ENCODE peak calls at places on chromosomes 13 and 19, in seven cellular contexts. Y is SW480, P is ELF-1, K is Calu3, G is omental fat pad, Z is RCC 7860, H is progenitor cell of endocrine pancreas. E is an unnamed sample.

GRCh38 chr19:19774354-19775033 is 41.6 kb upstream of the ZNF14 start:
- DNase-seq in K (no peak), Z (no peak), G (no peak), P (no peak), Y (no peak), H (no peak), E (no peak)

GRCh38 chr13:102394158-102395053 is 7.4 kb downstream of the FGF14 start:
- DNase-seq in H (peak), K (peak), P (peak), G (peak), Z (no peak), Y (no peak), E (peak)

GRCh38 chr13:69374036-69374435 is 733.6 kb upstream of the ATXN8OS start:
- DNase-seq in G (no peak), Y (no peak), Z (no peak), K (no peak), H (no peak), P (no peak), E (no peak)

GRCh38 chr13:22648325-22648758 is 532.4 kb upstream of the SGCG start:
- DNase-seq in P (peak), G (no peak), Z (no peak), Y (peak), K (no peak), H (no peak), E (no peak)

GRCh38 chr19:42311612-42312160 is 1.4 kb upstream of the TMEM145 start:
- DNase-seq in Z (no peak), H (no peak), K (no peak), Y (no peak), P (peak), G (no peak), E (no peak)

GRCh38 chr19:35524181-35524838 is 3.8 kb downstream of the SBSN start:
- DNase-seq in H (no peak), Y (no peak), P (peak), K (no peak), Z (no peak), G (no peak), E (no peak)

GRCh38 chr13:27622102-27622820 is 569 bp downstream of the POLR1D start:
- DNase-seq in Z (no peak), G (no peak), H (no peak), Y (peak), K (no peak), P (no peak), E (no peak)

GRCh38 chr13:102830646-102831045 is 15.2 kb upstream of the ERCC5 start:
- DNase-seq in H (no peak), Z (no peak), Y (no peak), P (no peak), G (no peak), K (no peak), E (no peak)

GRCh38 chr13:76619631-76620030 is 266.6 kb downstream of the KCTD12 start:
- DNase-seq in G (no peak), Y (no peak), P (no peak), Z (no peak), H (no peak), K (no peak), E (no peak)

GRCh38 chr13:44969858-44970484 is 19.3 kb downstream of the NUFIP1 start:
- DNase-seq in G (no peak), H (no peak), P (peak), Y (peak), Z (peak), K (no peak), E (no peak)

GRCh38 chr13:44399045-44399444 is 25.4 kb downstream of the SERP2 start:
- DNase-seq in Y (no peak), K (no peak), H (no peak), G (no peak), P (no peak), Z (no peak), E (no peak)

GRCh38 chr13:63481334-63481733 is 2065.7 kb upstream of the PCDH20 start:
- DNase-seq in H (no peak), Y (no peak), Z (no peak), G (no peak), K (no peak), P (no peak), E (no peak)

GRCh38 chr13:52784591-52785340 is 45.1 kb upstream of the CNMD start:
- DNase-seq in G (no peak), K (no peak), Y (no peak), P (no peak), H (no peak), Z (no peak), E (no peak)

GRCh38 chr13:39381456-39381855 is 221.5 kb downstream of the LHFPL6 start:
- DNase-seq in G (no peak), H (no peak), P (no peak), Y (no peak), K (no peak), Z (no peak), E (no peak)

GRCh38 chr13:36431204-36432105 is 840 bp upstream of the CCNA1 start:
- DNase-seq in P (no peak), G (no peak), K (no peak), H (peak), Z (no peak), Y (no peak), E (no peak)

GRCh38 chr13:91375119-91375729 is 23.2 kb upstream of the GPC5 start:
- DNase-seq in Z (no peak), Y (peak), H (no peak), G (no peak), K (no peak), P (no peak), E (no peak)

GRCh38 chr13:114078501-114079451 is 53.6 kb downstream of the RASA3 start:
- DNase-seq in K (no peak), P (peak), H (no peak), Y (peak), Z (no peak), G (peak), E (no peak)

GRCh38 chr19:2984196-2984490 is 6.8 kb downstream of the TLE6 start:
- DNase-seq in Z (no peak), P (no peak), H (no peak), G (no peak), K (no peak), Y (no peak), E (no peak)

GRCh38 chr19:8081569-8082550 is 29.3 kb downstream of the CCL25 start:
- DNase-seq in Y (no peak), H (no peak), K (no peak), P (peak), Z (no peak), G (no peak), E (no peak)

GRCh38 chr13:28585557-28585956 is 73.4 kb upstream of the POMP start:
- DNase-seq in Z (no peak), K (no peak), G (no peak), Y (no peak), H (no peak), P (no peak), E (no peak)

GRCh38 chr13:110261166-110262081 is 45.5 kb downstream of the COL4A1 start:
- DNase-seq in Y (no peak), H (no peak), Z (peak), G (no peak), P (no peak), K (peak), E (no peak)

GRCh38 chr13:99383946-99384345 is 76.7 kb upstream of the GPR183 start:
- DNase-seq in H (no peak), K (no peak), P (no peak), Z (no peak), G (no peak), Y (no peak), E (no peak)

GRCh38 chr13:71499235-71499634 is 367.8 kb downstream of the DACH1 start:
- DNase-seq in P (no peak), Z (no peak), H (no peak), G (no peak), K (no peak), Y (no peak), E (no peak)

GRCh38 chr19:50548191-50549058 is 19.8 kb downstream of the LRRC4B start:
- DNase-seq in G (no peak), H (no peak), K (no peak), P (no peak), Y (no peak), Z (no peak), E (no peak)

GRCh38 chr19:44741258-44741731 is 7.2 kb upstream of the BCL3 start:
- DNase-seq in K (peak), P (no peak), G (no peak), Z (no peak), Y (no peak), H (no peak), E (no peak)

GRCh38 chr19:5628470-5628869 is 5.6 kb downstream of the SAFB start:
- DNase-seq in H (no peak), Y (no peak), G (no peak), P (no peak), Z (no peak), K (no peak), E (no peak)

GRCh38 chr13:112335135-112335534 is 41.0 kb upstream of the SPACA7 start:
- DNase-seq in Y (no peak), P (no peak), G (no peak), K (no peak), H (no peak), Z (no peak), E (no peak)

GRCh38 chr13:27665761-27666160 is 44.1 kb downstream of the POLR1D start:
- DNase-seq in Z (no peak), P (no peak), G (no peak), K (no peak), H (no peak), Y (no peak), E (no peak)

GRCh38 chr13:66831317-66831716 is 398.8 kb downstream of the PCDH9 start:
- DNase-seq in H (no peak), Y (peak), Z (no peak), G (no peak), K (no peak), P (no peak), E (no peak)

GRCh38 chr19:45657520-45658163 is 10.4 kb upstream of the GIPR start:
- DNase-seq in G (no peak), Z (no peak), K (no peak), P (peak), Y (no peak), H (peak), E (no peak)

GRCh38 chr13:36163809-36164308 is 32.7 kb upstream of the DCLK1 start:
- DNase-seq in P (no peak), G (no peak), H (no peak), Z (peak), Y (no peak), K (no peak), E (no peak)